ENCODE peak calls at places on chromosomes 2 and 18, in six cellular contexts. P is activated CD8-positive, alpha-beta T cell treated with anti-CD3 and anti-CD28 coated beads, Interleukin-2, amount 10 ng/mL, durations not matched to agents 7 days and 5 days; O is fibroblast of villous mesenchyme; W is effector CD4-positive, alpha-beta T cell; J is PC-3; L is COLO829. Z is an unnamed sample.

GRCh38 chr2:238963164-238963969 is 115.5 kb downstream of the TWIST2 start:
- DNase-seq in P (no peak), L (no peak), W (no peak), O (peak), J (no peak), Z (no peak)

GRCh38 chr18:22604390-22604985 is 186.8 kb upstream of the CTAGE1 start:
- DNase-seq in O (no peak), J (no peak), L (no peak), W (no peak), P (no peak), Z (no peak)

GRCh38 chr2:43524180-43524965 is 71.5 kb downstream of the THADA start:
- DNase-seq in O (peak), W (no peak), P (no peak), L (no peak), J (peak), Z (no peak)

GRCh38 chr2:73907840-73908452 is 15.1 kb downstream of the ACTG2 start:
- DNase-seq in L (no peak), O (peak), P (peak), W (peak), J (peak), Z (peak)

GRCh38 chr2:134668821-134669220 is 50.0 kb downstream of the TMEM163 start:
- DNase-seq in P (peak), J (no peak), L (no peak), W (peak), O (no peak), Z (peak)

GRCh38 chr2:29606105-29606871 is 315.1 kb downstream of the ALK start:
- DNase-seq in W (no peak), P (no peak), J (peak), O (peak), L (no peak), Z (no peak)

GRCh38 chr2:100666996-100667395 is 104.2 kb downstream of the PDCL3 start:
- DNase-seq in O (no peak), P (no peak), W (no peak), J (peak), L (no peak), Z (no peak)

GRCh38 chr2:128406629-128407252 is 88.1 kb upstream of the HS6ST1 start:
- DNase-seq in O (no peak), J (no peak), W (no peak), L (no peak), P (no peak), Z (no peak)

GRCh38 chr2:59727191-59727590 is 826.3 kb downstream of the BCL11A start:
- DNase-seq in O (no peak), L (no peak), W (no peak), P (no peak), J (no peak), Z (no peak)

GRCh38 chr2:157932480-157933205 is 56.5 kb upstream of the ACVR1 start:
- DNase-seq in P (no peak), W (no peak), L (peak), O (no peak), J (no peak), Z (no peak)

GRCh38 chr2:45274190-45274926 is 265.1 kb upstream of the SIX2 start:
- DNase-seq in P (no peak), J (peak), W (no peak), L (no peak), O (no peak), Z (no peak)

GRCh38 chr2:23381084-23381483 is 3.9 kb upstream of the KLHL29 start:
- DNase-seq in O (peak), W (no peak), J (peak), L (peak), P (no peak), Z (no peak)

GRCh38 chr18:32549248-32549842 is 78.7 kb upstream of the GAREM1 start:
- DNase-seq in J (peak), P (peak), O (peak), W (peak), L (peak), Z (peak)

GRCh38 chr18:26792661-26793060 is 72.8 kb downstream of the AQP4 start:
- DNase-seq in P (no peak), J (peak), L (no peak), W (no peak), O (no peak), Z (no peak)

GRCh38 chr2:39875914-39876267 is 96.8 kb upstream of the THUMPD2 start:
- DNase-seq in P (no peak), O (no peak), J (peak), W (no peak), L (no peak), Z (no peak)

GRCh38 chr2:119659601-119660342 is 19.2 kb upstream of the TMEM177 start:
- DNase-seq in P (peak), L (peak), O (peak), J (peak), W (peak), Z (peak)

GRCh38 chr18:68438983-68439382 is 275.9 kb downstream of the TMX3 start:
- DNase-seq in L (no peak), O (peak), J (no peak), W (no peak), P (no peak), Z (no peak)

GRCh38 chr18:39414009-39414700 is 1848.6 kb upstream of the CELF4 start:
- DNase-seq in J (peak), O (no peak), L (peak), W (no peak), P (no peak), Z (no peak)

GRCh38 chr2:145799595-145800108 is 1279.7 kb upstream of the ZEB2 start:
- DNase-seq in L (no peak), W (no peak), O (no peak), P (no peak), J (peak), Z (no peak)

GRCh38 chr2:86221066-86221684 is 21.9 kb downstream of the MRPL35 start:
- DNase-seq in W (peak), J (peak), O (peak), L (peak), P (peak), Z (peak)

GRCh38 chr2:165627463-165627862 is 158.0 kb downstream of the CSRNP3 start:
- DNase-seq in P (no peak), L (peak), W (no peak), O (peak), J (peak), Z (no peak)

GRCh38 chr18:58937913-58938312 is 73.2 kb downstream of the ZNF532 start:
- DNase-seq in W (no peak), P (no peak), O (peak), J (no peak), L (no peak), Z (no peak)

GRCh38 chr2:103448416-103448815 is 686.6 kb downstream of the TMEM182 start:
- DNase-seq in W (no peak), P (no peak), J (no peak), L (no peak), O (no peak), Z (no peak)

GRCh38 chr2:37585982-37586621 is 85.3 kb downstream of the CDC42EP3 start:
- DNase-seq in J (peak), P (peak), L (peak), O (peak), W (peak), Z (peak)

GRCh38 chr18:56574827-56575226 is 63.6 kb downstream of the TXNL1 start:
- DNase-seq in J (no peak), W (no peak), O (peak), L (no peak), P (no peak), Z (no peak)

GRCh38 chr2:233404227-233404626 is 49.9 kb downstream of the DGKD start:
- DNase-seq in O (peak), P (peak), J (peak), L (no peak), W (peak), Z (peak)

GRCh38 chr2:49080681-49081080 is 73.6 kb downstream of the FSHR start:
- DNase-seq in L (no peak), W (no peak), P (no peak), O (no peak), J (no peak), Z (no peak)

GRCh38 chr18:12372406-12372805 is 4.6 kb downstream of the AFG3L2 start:
- DNase-seq in J (no peak), L (no peak), W (no peak), O (no peak), P (no peak), Z (no peak)

GRCh38 chr2:52414596-52414995 is 1353.0 kb upstream of the CHAC2 start:
- DNase-seq in J (no peak), P (no peak), L (no peak), O (no peak), W (no peak), Z (no peak)